ENCODE peak calls at places on chromosomes 16 and 17, in five cellular contexts. One of them, this sample, is unnamed.

GRCh38 chr17:77778636-77779524 is 179.6 kb upstream of the TNRC6C start:
- DNase-seq in epithelial cell of prostate: peak
- DNase-seq in stimulated activated naive CD4-positive, alpha-beta T cell: no peak
- DNase-seq in glutamatergic neuron: no peak
- DNase-seq in left ventricle myocardium inferior: peak
- DNase-seq in this sample: no peak

GRCh38 chr17:42034059-42034458 is 14.2 kb downstream of the NKIRAS2 start:
- DNase-seq in epithelial cell of prostate: no peak
- DNase-seq in stimulated activated naive CD4-positive, alpha-beta T cell: no peak
- DNase-seq in glutamatergic neuron: no peak
- DNase-seq in left ventricle myocardium inferior: no peak
- DNase-seq in this sample: no peak

GRCh38 chr16:19860146-19861030 is 24.3 kb downstream of the GPRC5B start:
- DNase-seq in epithelial cell of prostate: peak
- DNase-seq in stimulated activated naive CD4-positive, alpha-beta T cell: no peak
- DNase-seq in glutamatergic neuron: no peak
- DNase-seq in left ventricle myocardium inferior: no peak
- DNase-seq in this sample: no peak

GRCh38 chr17:3788200-3788599 is 12.8 kb downstream of the ITGAE start:
- DNase-seq in epithelial cell of prostate: no peak
- DNase-seq in stimulated activated naive CD4-positive, alpha-beta T cell: no peak
- DNase-seq in glutamatergic neuron: no peak
- DNase-seq in left ventricle myocardium inferior: no peak
- DNase-seq in this sample: no peak

GRCh38 chr16:30535106-30535776 is 583 bp upstream of the ZNF747 start:
- DNase-seq in epithelial cell of prostate: no peak
- DNase-seq in stimulated activated naive CD4-positive, alpha-beta T cell: no peak
- DNase-seq in glutamatergic neuron: no peak
- DNase-seq in left ventricle myocardium inferior: no peak
- DNase-seq in this sample: no peak

GRCh38 chr17:47279062-47279801 is 25.6 kb downstream of the ITGB3 start:
- DNase-seq in epithelial cell of prostate: no peak
- DNase-seq in stimulated activated naive CD4-positive, alpha-beta T cell: no peak
- DNase-seq in glutamatergic neuron: no peak
- DNase-seq in left ventricle myocardium inferior: peak
- DNase-seq in this sample: no peak

GRCh38 chr17:9615486-9615885 is 29.8 kb upstream of the USP43 start:
- DNase-seq in epithelial cell of prostate: no peak
- DNase-seq in stimulated activated naive CD4-positive, alpha-beta T cell: no peak
- DNase-seq in glutamatergic neuron: no peak
- DNase-seq in left ventricle myocardium inferior: no peak
- DNase-seq in this sample: no peak

GRCh38 chr16:56964243-56965148 is 2.7 kb downstream of the CETP start:
- DNase-seq in epithelial cell of prostate: no peak
- DNase-seq in stimulated activated naive CD4-positive, alpha-beta T cell: peak
- DNase-seq in glutamatergic neuron: peak
- DNase-seq in left ventricle myocardium inferior: peak
- DNase-seq in this sample: no peak

GRCh38 chr17:4444782-4445473 is 11.2 kb downstream of the SPNS3 start:
- DNase-seq in epithelial cell of prostate: peak
- DNase-seq in stimulated activated naive CD4-positive, alpha-beta T cell: no peak
- DNase-seq in glutamatergic neuron: no peak
- DNase-seq in left ventricle myocardium inferior: peak
- DNase-seq in this sample: no peak

GRCh38 chr17:67449885-67450755 is 73.0 kb downstream of the PITPNC1 start:
- DNase-seq in epithelial cell of prostate: no peak
- DNase-seq in stimulated activated naive CD4-positive, alpha-beta T cell: no peak
- DNase-seq in glutamatergic neuron: no peak
- DNase-seq in left ventricle myocardium inferior: no peak
- DNase-seq in this sample: no peak

GRCh38 chr16:83438326-83438725 is 369.5 kb upstream of the HSBP1 start:
- DNase-seq in epithelial cell of prostate: no peak
- DNase-seq in stimulated activated naive CD4-positive, alpha-beta T cell: no peak
- DNase-seq in glutamatergic neuron: no peak
- DNase-seq in left ventricle myocardium inferior: no peak
- DNase-seq in this sample: no peak

GRCh38 chr17:73560661-73561060 is 83.6 kb downstream of the SDK2 start:
- DNase-seq in epithelial cell of prostate: no peak
- DNase-seq in stimulated activated naive CD4-positive, alpha-beta T cell: no peak
- DNase-seq in glutamatergic neuron: no peak
- DNase-seq in left ventricle myocardium inferior: no peak
- DNase-seq in this sample: no peak

GRCh38 chr17:44007346-44008204 is 3.2 kb downstream of the NAGS start:
- DNase-seq in epithelial cell of prostate: no peak
- DNase-seq in stimulated activated naive CD4-positive, alpha-beta T cell: peak
- DNase-seq in glutamatergic neuron: no peak
- DNase-seq in left ventricle myocardium inferior: peak
- DNase-seq in this sample: no peak

GRCh38 chr16:67676516-67676915 is 9.9 kb downstream of the C16orf86 start:
- DNase-seq in epithelial cell of prostate: no peak
- DNase-seq in stimulated activated naive CD4-positive, alpha-beta T cell: no peak
- DNase-seq in glutamatergic neuron: no peak
- DNase-seq in left ventricle myocardium inferior: no peak
- DNase-seq in this sample: no peak

GRCh38 chr17:44911133-44912001 is 3.9 kb downstream of the GFAP start:
- DNase-seq in epithelial cell of prostate: no peak
- DNase-seq in stimulated activated naive CD4-positive, alpha-beta T cell: peak
- DNase-seq in glutamatergic neuron: peak
- DNase-seq in left ventricle myocardium inferior: peak
- DNase-seq in this sample: no peak

GRCh38 chr16:24511801-24512200 is 27.6 kb upstream of the RBBP6 start:
- DNase-seq in epithelial cell of prostate: no peak
- DNase-seq in stimulated activated naive CD4-positive, alpha-beta T cell: no peak
- DNase-seq in glutamatergic neuron: no peak
- DNase-seq in left ventricle myocardium inferior: no peak
- DNase-seq in this sample: no peak